ENCODE peak calls at places on chromosomes 5 and 9, in seven cellular contexts. O is PC-3, B is psoas muscle, X is bronchial epithelial cell, A is right atrium auricular region, I is Caco-2, N is A549. J is an unnamed sample.

GRCh38 chr9:137058651-137059234 is 4.9 kb upstream of the ENTPD2 start:
- DNase-seq in O (no peak), B (no peak), X (no peak), A (no peak), I (no peak), N (no peak), J (no peak)

GRCh38 chr9:137632432-137633161 is 13.8 kb downstream of the EHMT1 start:
- DNase-seq in O (no peak), B (no peak), X (no peak), A (no peak), I (no peak), N (no peak), J (no peak)

GRCh38 chr5:67255881-67256280 is 59.3 kb upstream of the CD180 start:
- DNase-seq in O (no peak), B (no peak), X (no peak), A (no peak), I (no peak), N (no peak), J (no peak)

GRCh38 chr9:134858051-134858841 is 22.4 kb upstream of the FCN2 start:
- DNase-seq in O (peak; percentile 50), B (no peak), X (no peak), A (no peak), I (no peak), N (peak; percentile 30), J (no peak)

GRCh38 chr5:10689391-10690081 is 71.5 kb downstream of the DAP start:
- DNase-seq in O (peak; percentile 68), B (no peak), X (no peak), A (no peak), I (no peak), N (peak; percentile 64), J (peak; percentile 39)

GRCh38 chr5:17665836-17666235 is 31.6 kb downstream of the TAF11L14 start:
- DNase-seq in O (no peak), B (no peak), X (no peak), A (no peak), I (no peak), N (no peak), J (no peak)

GRCh38 chr5:56481147-56481997 is 248.2 kb upstream of the ANKRD55 start:
- DNase-seq in O (peak; percentile 1), B (peak; percentile 33), X (peak; percentile 21), A (peak; percentile 64), I (peak; percentile 66), N (peak; percentile 50), J (no peak)

GRCh38 chr5:23433534-23434306 is 73.7 kb upstream of the PRDM9 start:
- DNase-seq in O (no peak), B (no peak), X (no peak), A (no peak), I (no peak), N (no peak), J (no peak)

GRCh38 chr9:34992376-34992951 is 2.9 kb downstream of the DNAJB5 start:
- DNase-seq in O (peak; percentile 80), B (peak; percentile 90), X (peak; percentile 88), A (peak; percentile 84), I (no peak), N (no peak), J (peak; percentile 86)

GRCh38 chr9:127005770-127006314 is 91.3 kb downstream of the RALGPS1 start:
- DNase-seq in O (no peak), B (no peak), X (no peak), A (no peak), I (no peak), N (no peak), J (no peak)

GRCh38 chr5:148873690-148874485 is 47.5 kb downstream of the ADRB2 start:
- DNase-seq in O (no peak), B (no peak), X (no peak), A (no peak), I (no peak), N (no peak), J (no peak)

GRCh38 chr5:141747152-141747640 is 65.2 kb upstream of the ARAP3 start:
- DNase-seq in O (peak; percentile 41), B (peak; percentile 64), X (no peak), A (no peak), I (no peak), N (no peak), J (peak; percentile 24)

GRCh38 chr9:127280880-127281660 is 16.5 kb downstream of the GARNL3 start:
- DNase-seq in O (no peak), B (no peak), X (no peak), A (no peak), I (no peak), N (no peak), J (no peak)

GRCh38 chr5:14385022-14385421 is 196.6 kb upstream of the OTULINL start:
- DNase-seq in O (no peak), B (no peak), X (no peak), A (no peak), I (no peak), N (no peak), J (no peak)

GRCh38 chr9:115042781-115043509 is 75.0 kb downstream of the TNC start:
- DNase-seq in O (no peak), B (no peak), X (no peak), A (no peak), I (no peak), N (no peak), J (no peak)

GRCh38 chr5:92991681-92992472 is 589.1 kb downstream of the NR2F1-AS1 start:
- DNase-seq in O (peak; percentile 20), B (no peak), X (peak; percentile 8), A (no peak), I (no peak), N (no peak), J (no peak)

GRCh38 chr5:151047814-151048425 is 27.5 kb downstream of the GPX3 start:
- DNase-seq in O (peak; percentile 22), B (no peak), X (peak; percentile 18), A (no peak), I (no peak), N (no peak), J (peak; percentile 42)
- TF ChIP-seq CTCF in O (peak; percentile 76), B (peak; percentile 80), X (peak; percentile 89), A (peak; percentile 89), I (peak; percentile 72), N (peak; percentile 45), J (peak; percentile 88)

DNA sequence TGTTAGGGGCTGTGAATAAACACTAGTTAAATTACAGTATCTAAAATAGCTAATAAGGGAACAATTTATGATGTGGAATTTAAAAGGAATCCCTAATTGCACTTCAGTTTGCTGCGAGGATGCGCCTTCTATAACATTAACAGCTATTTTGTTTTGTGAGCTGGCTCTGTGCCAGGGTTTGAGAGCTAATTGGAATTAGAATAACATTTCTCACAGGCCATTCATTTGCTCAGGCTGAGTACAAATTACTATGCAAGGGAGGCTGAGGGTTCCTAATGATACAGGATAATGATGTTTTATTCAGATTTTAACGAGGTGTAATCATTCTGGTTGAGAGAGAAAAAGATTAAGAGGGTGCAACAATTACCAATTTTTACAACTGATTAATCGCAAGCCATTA is 576.7 kb downstream of the TLE1 start:
- DNase-seq in O (no peak), B (no peak), X (no peak), A (no peak), I (no peak), N (no peak), J (no peak)
- H3K4me3 ChIP-seq in O (no peak overlapping the region), B (no peak overlapping the region), X (no peak overlapping the region), A (no peak overlapping the region), I (no peak overlapping the region), N (no peak overlapping the region), J (no peak overlapping the region)

DNA sequence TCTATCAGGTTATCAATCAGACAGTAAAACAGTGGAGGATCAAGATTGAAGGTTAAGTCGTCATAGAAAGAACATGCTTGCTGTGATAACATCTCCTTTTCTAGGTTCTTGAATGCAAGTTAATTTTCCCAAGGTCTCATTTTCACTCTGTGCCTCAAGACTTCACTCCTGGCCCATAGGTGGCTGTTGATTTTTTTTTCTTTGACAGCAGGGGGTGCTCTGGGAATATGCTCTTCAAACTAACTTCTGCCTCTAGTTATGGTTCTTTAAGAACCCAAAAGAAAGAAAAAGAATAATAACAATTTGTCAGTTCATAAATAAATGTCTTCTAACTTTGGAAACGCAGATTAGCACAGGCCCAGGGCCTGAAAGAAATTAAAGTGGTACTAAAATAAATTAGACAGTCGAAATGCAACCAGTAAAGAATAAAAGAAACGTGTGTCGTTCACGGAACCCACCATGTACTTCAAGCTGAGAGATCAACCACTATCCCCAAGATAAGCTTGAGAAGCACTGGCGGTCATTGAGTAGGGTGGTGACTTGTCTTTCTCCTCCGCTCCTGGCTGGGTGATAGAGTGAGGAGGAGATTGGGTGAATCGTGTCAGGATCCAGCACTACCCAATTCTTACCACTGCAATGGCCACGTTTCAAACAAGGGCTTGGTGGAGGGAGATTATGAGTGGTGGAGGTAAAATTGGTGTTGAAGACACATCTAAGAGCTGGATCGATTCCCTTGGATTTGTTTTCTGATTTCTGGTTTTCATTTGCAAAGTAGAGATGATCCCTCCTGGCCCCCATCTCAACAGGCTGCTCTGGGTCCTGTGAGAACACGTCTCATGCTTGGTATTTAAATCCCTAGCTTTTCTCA is 93.4 kb upstream of the IRX4 start:
- DNase-seq in O (peak; percentile 23), B (no peak), X (no peak), A (no peak), I (no peak), N (no peak), J (peak; percentile 51)
- TF ChIP-seq CTCF in O (peak; percentile 46), B (no peak), X (no peak), A (peak; percentile 30), I (peak; percentile 12), N (peak; percentile 5), J (peak; percentile 21)

GRCh38 chr9:109498195-109499060 is at the start of gene PTPN3:
- DNase-seq in O (peak; percentile 34), B (peak; percentile 21), X (peak; percentile 59), A (no peak), I (no peak), N (peak; percentile 64), J (peak; percentile 63)

GRCh38 chr9:109496126-109496707 is 1.9 kb downstream of the PTPN3 start:
- DNase-seq in O (no peak), B (no peak), X (no peak), A (no peak), I (no peak), N (no peak), J (no peak)

GRCh38 chr9:109499061-109499630 is 1.0 kb upstream of the PTPN3 start:
- DNase-seq in O (no peak), B (no peak), X (no peak), A (no peak), I (no peak), N (no peak), J (no peak)

GRCh38 chr9:109499631-109500120 is 1.6 kb upstream of the PTPN3 start:
- DNase-seq in O (peak; percentile 64), B (peak; percentile 57), X (no peak), A (no peak), I (peak; percentile 87), N (peak; percentile 69), J (peak; percentile 62)

DNA sequence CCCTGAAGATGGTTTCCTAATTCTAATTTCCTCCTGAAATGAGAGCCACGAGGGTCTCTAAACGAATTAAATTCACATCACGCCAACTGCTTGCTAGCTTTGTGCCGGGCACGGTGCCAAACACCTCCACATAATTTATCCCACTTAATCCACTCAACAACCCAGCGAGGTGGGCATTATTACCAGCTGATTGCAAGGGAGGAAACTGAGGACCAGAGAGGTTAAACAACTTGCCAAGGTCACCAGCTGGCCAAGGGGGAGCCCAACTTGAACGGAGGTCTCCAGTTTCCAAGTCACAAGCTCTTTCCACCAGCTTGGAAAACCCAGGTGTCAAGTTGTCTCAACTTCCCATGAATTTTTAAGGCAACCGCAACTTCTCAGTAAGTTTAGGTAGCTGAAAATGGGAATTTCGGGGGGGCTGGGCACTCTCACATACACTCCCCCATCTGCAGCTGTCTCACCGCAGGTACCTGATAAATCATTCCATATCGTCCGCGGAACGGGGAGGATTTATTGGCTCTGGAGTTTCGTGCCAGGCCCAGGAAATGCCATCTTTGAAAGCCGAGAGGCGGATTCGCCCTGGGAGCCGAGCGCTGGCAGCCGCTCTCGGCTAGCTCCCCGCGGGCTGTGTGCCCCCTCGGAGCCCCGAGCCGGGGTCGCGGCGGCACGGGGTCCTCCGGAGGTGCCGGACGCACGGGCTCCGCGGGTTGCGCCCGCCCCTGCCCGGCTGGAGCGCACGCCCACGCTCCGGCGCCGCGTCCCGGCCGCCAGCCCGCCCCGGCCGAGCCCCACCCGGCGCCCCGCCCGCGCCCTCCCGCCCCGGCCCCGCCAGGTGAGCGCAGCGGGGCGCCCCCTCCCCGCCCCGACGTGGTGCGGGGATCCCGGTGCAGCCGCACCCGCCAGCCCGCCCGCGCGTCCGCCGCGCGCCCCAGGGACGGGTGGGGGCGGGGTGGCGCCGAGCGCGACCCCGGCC is 628 bp downstream of the PTPN3 start:
- DNase-seq in O (peak; percentile 55), B (peak; percentile 19), X (peak; percentile 54), A (no peak), I (no peak), N (peak; percentile 62), J (peak; percentile 65)
- H3K4me3 ChIP-seq in O (peak overlapping the region; percentile 77), B (peak overlapping the region; percentile 73), X (peak overlapping the region; percentile 57), A (peak overlapping the region; percentile 60), I (peak overlapping the region; percentile 73), N (peak overlapping the region; percentile 71), J (peak overlapping the region; percentile 60)

J was measured in epithelial cell of esophagus.